ENCODE peak calls at places on chromosome 15, in six cellular contexts. P is HepG2; C is stomach; Y is fibroblast of lung; D is naive thymus-derived CD4-positive, alpha-beta T cell; N is MM.1S. R is an unnamed sample. For H3K4me1, the result is how much of the 10 kb centered on the place peaks cover.

GRCh38 chr15:85443593-85444328 is 63.4 kb downstream of the AKAP13 start:
- DNase-seq in P (peak), C (no peak), Y (peak), D (peak), N (peak), R (no peak)

GRCh38 chr15:63971904-63972303 is 74.4 kb downstream of the DAPK2 start:
- DNase-seq in P (no peak), C (no peak), Y (no peak), D (no peak), N (no peak), R (no peak)

GRCh38 chr15:50135123-50135541 is 16.1 kb upstream of the ATP8B4 start:
- DNase-seq in P (no peak), C (no peak), Y (peak), D (no peak), N (no peak), R (no peak)

GRCh38 chr15:79957741-79958140 is 13.3 kb downstream of the BCL2A1 start:
- DNase-seq in P (no peak), C (no peak), Y (peak), D (no peak), N (no peak), R (no peak)

GRCh38 chr15:27249723-27250160 is 278.8 kb downstream of the GABRG3 start:
- DNase-seq in P (no peak), C (no peak), Y (no peak), D (no peak), N (no peak), R (no peak)

GRCh38 chr15:71325461-71325860 is 210.2 kb downstream of the THSD4 start:
- DNase-seq in P (no peak), C (no peak), Y (peak), D (no peak), N (no peak), R (no peak)

GRCh38 chr15:38197553-38197952 is 55.1 kb upstream of the SPRED1 start:
- DNase-seq in P (peak), C (no peak), Y (no peak), D (no peak), N (no peak), R (no peak)

GRCh38 chr15:26050271-26050670 is 187.1 kb upstream of the ATP10A start:
- DNase-seq in P (no peak), C (no peak), Y (no peak), D (no peak), N (no peak), R (no peak)

GRCh38 chr15:77466521-77466920 is 45.8 kb downstream of the HMG20A start:
- DNase-seq in P (no peak), C (no peak), Y (no peak), D (no peak), N (no peak), R (no peak)
- H3K4me1 ChIP-seq in P (under half), C (under half), Y (under half), D (under half), N (under half), R (under half)

GRCh38 chr15:60397772-60398445 is at the start of gene ANXA2:
- DNase-seq in P (no peak), C (peak), Y (peak), D (peak), N (peak), R (peak)
- H3K4me1 ChIP-seq in P (half or more), C (half or more), Y (under half), D (under half), N (under half), R (under half)

GRCh38 chr15:69725210-69725609 is 272.6 kb downstream of the RPLP1 start:
- DNase-seq in P (no peak), C (no peak), Y (no peak), D (no peak), N (no peak), R (no peak)

GRCh38 chr15:69724331-69724730 is 271.7 kb downstream of the RPLP1 start:
- DNase-seq in P (no peak), C (no peak), Y (no peak), D (no peak), N (no peak), R (no peak)

GRCh38 chr15:69725957-69726356 is 273.3 kb downstream of the RPLP1 start:
- DNase-seq in P (no peak), C (no peak), Y (no peak), D (no peak), N (no peak), R (peak)

GRCh38 chr15:69723404-69724097 is 270.9 kb downstream of the RPLP1 start:
- DNase-seq in P (no peak), C (no peak), Y (no peak), D (no peak), N (no peak), R (no peak)

DNA sequence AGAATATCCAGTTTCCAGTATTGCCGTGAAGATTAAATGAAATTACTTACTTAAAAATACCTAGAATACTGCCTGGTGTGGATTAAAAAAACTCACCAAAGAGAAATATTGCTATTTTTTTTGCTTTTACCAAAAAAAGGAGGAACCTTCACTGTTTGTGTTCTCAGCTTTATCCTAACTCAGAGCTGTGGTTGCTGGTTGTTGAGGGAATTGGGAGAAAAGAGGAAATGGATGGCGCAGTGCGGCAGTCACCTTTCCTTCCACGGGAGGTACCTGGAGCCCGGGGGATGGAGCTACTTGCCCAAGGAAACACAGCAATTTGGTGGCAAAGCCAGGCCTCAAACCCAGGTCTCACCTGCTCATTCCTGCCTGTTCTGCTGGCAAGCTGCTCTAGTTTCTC is 270.3 kb downstream of the RPLP1 start:
- DNase-seq in P (no peak), C (no peak), Y (no peak), D (no peak), N (no peak), R (no peak)
- H3K4me1 ChIP-seq in P (under half), C (under half), Y (under half), D (half or more), N (under half), R (under half)

DNA sequence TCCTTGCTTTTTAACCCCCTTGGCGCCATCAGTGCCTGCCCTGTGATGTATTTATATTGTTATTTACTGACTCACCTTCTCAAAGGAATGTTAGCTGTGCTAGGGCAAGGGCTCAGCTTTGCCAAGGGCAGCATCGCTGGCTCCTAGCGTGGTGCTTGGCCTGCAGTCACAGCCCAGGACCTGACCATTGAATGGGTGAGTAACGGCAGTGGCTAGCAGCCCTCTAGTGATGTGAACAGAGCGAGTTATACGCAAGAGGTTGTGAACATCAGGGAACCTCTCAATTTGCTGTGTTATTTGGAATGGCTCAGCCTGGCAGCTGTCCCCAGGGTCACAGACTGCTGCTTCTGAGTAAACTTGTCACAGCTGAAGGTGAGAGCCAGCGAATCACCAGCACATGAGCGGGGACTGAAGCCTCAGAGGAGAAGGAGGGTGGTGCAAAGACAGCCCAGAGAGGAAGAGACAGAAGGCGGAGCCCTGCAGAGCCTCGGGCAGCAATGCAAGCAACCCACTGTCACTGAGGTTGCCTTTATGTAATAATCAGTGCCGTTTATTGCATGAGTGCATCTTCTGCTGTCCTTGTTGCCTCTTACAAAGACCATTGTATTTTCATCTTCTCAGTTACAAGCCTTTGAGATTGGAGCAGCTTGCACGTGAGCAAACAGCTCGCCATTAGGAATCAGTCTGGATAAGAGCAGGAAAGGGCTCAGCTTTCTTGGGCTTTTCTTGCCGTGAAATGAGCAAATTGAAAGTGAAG is 158.3 kb downstream of the SLCO3A1 start:
- DNase-seq in P (no peak), C (no peak), Y (peak), D (no peak), N (no peak), R (no peak)
- H3K4me1 ChIP-seq in P (under half), C (under half), Y (under half), D (under half), N (under half), R (under half)